ENCODE peak calls at places on chromosomes 3 and 15, in seven cellular contexts. B is PC-9, Y is GM23248, I is GM23338, T is SK-N-SH, Z is PC-3, F is MM.1S. E is an unnamed sample.

GRCh38 chr3:106913966-106914365 is 463.3 kb upstream of the CCDC54 start:
- DNase-seq in B (no peak), Y (no peak), I (peak; percentile 7), T (no peak), Z (no peak), F (no peak), E (peak; percentile 10)

GRCh38 chr3:10268930-10269329 is 20.7 kb downstream of the TATDN2 start:
- DNase-seq in B (no peak), Y (no peak), I (no peak), T (no peak), Z (no peak), F (no peak), E (no peak)

GRCh38 chr15:101169457-101170071 is 82.3 kb downstream of the CHSY1 start:
- DNase-seq in B (no peak), Y (peak; percentile 40), I (no peak), T (no peak), Z (peak; percentile 39), F (no peak), E (no peak)

GRCh38 chr3:125129512-125129962 is 73.7 kb upstream of the HEG1 start:
- DNase-seq in B (peak; percentile 81), Y (peak; percentile 99), I (no peak), T (no peak), Z (peak; percentile 79), F (no peak), E (no peak)

GRCh38 chr15:73633991-73634495 is 854 bp upstream of the NPTN start:
- DNase-seq in B (peak; percentile 93), Y (peak; percentile 97), I (no peak), T (no peak), Z (peak; percentile 98), F (no peak), E (no peak)

GRCh38 chr3:4398120-4398740 is 68.8 kb downstream of the SUMF1 start:
- DNase-seq in B (no peak), Y (peak; percentile 3), I (no peak), T (no peak), Z (no peak), F (no peak), E (no peak)

GRCh38 chr3:33694944-33695343 is 23.1 kb downstream of the CLASP2 start:
- DNase-seq in B (no peak), Y (no peak), I (no peak), T (no peak), Z (no peak), F (no peak), E (no peak)

GRCh38 chr15:31298707-31299172 is 27.9 kb upstream of the KLF13 start:
- DNase-seq in B (no peak), Y (no peak), I (no peak), T (no peak), Z (no peak), F (no peak), E (no peak)

GRCh38 chr3:2172561-2173171 is 74.0 kb downstream of the CNTN4 start:
- DNase-seq in B (no peak), Y (no peak), I (no peak), T (no peak), Z (no peak), F (no peak), E (no peak)

GRCh38 chr3:149701977-149702350 is 44.1 kb upstream of the WWTR1 start:
- DNase-seq in B (no peak), Y (no peak), I (no peak), T (no peak), Z (peak; percentile 42), F (no peak), E (no peak)

GRCh38 chr15:67690936-67691335 is 134.4 kb upstream of the SKOR1 start:
- DNase-seq in B (no peak), Y (peak; percentile 35), I (no peak), T (no peak), Z (peak; percentile 79), F (peak; percentile 22), E (no peak)

GRCh38 chr3:134937256-134938023 is 142.4 kb downstream of the EPHB1 start:
- DNase-seq in B (no peak), Y (no peak), I (peak; percentile 75), T (no peak), Z (no peak), F (no peak), E (peak; percentile 97)

GRCh38 chr3:151156618-151157216 is 46.3 kb downstream of the GPR171 start:
- DNase-seq in B (peak; percentile 50), Y (peak; percentile 67), I (peak; percentile 92), T (peak; percentile 53), Z (peak; percentile 88), F (peak; percentile 81), E (peak; percentile 85)

GRCh38 chr15:48963524-48964113 is at the start of gene SHC4:
- DNase-seq in B (peak; percentile 59), Y (peak; percentile 92), I (peak; percentile 80), T (peak; percentile 84), Z (peak; percentile 75), F (peak; percentile 20), E (peak; percentile 85)

GRCh38 chr15:73457334-73457733 is 14.4 kb downstream of the REC114 start:
- DNase-seq in B (no peak), Y (no peak), I (no peak), T (no peak), Z (no peak), F (no peak), E (no peak)

GRCh38 chr15:39581501-39582285 is 814 bp downstream of the THBS1 start:
- DNase-seq in B (peak; percentile 72), Y (peak; percentile 86), I (peak; percentile 73), T (peak; percentile 52), Z (peak; percentile 76), F (peak; percentile 16), E (peak; percentile 66)

GRCh38 chr15:96331942-96332853 is 1.7 kb downstream of the NR2F2 start:
- DNase-seq in B (no peak), Y (peak; percentile 84), I (peak; percentile 82), T (no peak), Z (peak; percentile 49), F (no peak), E (peak; percentile 59)

GRCh38 chr15:63029701-63030100 is 12.8 kb upstream of the TPM1 start:
- DNase-seq in B (no peak), Y (peak; percentile 26), I (no peak), T (no peak), Z (no peak), F (no peak), E (no peak)

GRCh38 chr3:188947401-188947982 is 224.3 kb upstream of the TPRG1 start:
- DNase-seq in B (peak; percentile 80), Y (peak; percentile 89), I (peak; percentile 94), T (peak; percentile 86), Z (peak; percentile 92), F (no peak), E (peak; percentile 96)

GRCh38 chr3:94115482-94115881 is 52.6 kb downstream of the NSUN3 start:
- DNase-seq in B (no peak), Y (peak; percentile 48), I (peak; percentile 50), T (peak; percentile 27), Z (peak; percentile 68), F (peak; percentile 27), E (peak; percentile 33)

GRCh38 chr3:64163019-64163754 is 62.1 kb downstream of the PRICKLE2 start:
- DNase-seq in B (no peak), Y (no peak), I (peak; percentile 35), T (no peak), Z (no peak), F (no peak), E (no peak)

GRCh38 chr3:177058647-177059046 is 138.6 kb downstream of the TBL1XR1 start:
- DNase-seq in B (no peak), Y (no peak), I (no peak), T (no peak), Z (no peak), F (no peak), E (no peak)
- H3F3A ChIP-seq in B (peaks cover 46% of the 10 kb centered on the region), Y (no peaks in the 10 kb centered on the region), I (no peaks in the 10 kb centered on the region), T (no peaks in the 10 kb centered on the region), Z (no peaks in the 10 kb centered on the region), F (peaks cover 53% of the 10 kb centered on the region), E (no peaks in the 10 kb centered on the region)

GRCh38 chr15:72200395-72201237 is 3.0 kb upstream of the GRAMD2A start:
- DNase-seq in B (no peak), Y (no peak), I (no peak), T (no peak), Z (no peak), F (no peak), E (no peak)
- H3F3A ChIP-seq in B (peaks cover 92% of the 10 kb centered on the region), Y (peaks cover 85% of the 10 kb centered on the region), I (peaks cover 75% of the 10 kb centered on the region), T (peaks cover 83% of the 10 kb centered on the region), Z (peaks cover 33% of the 10 kb centered on the region), F (peaks cover 42% of the 10 kb centered on the region), E (peaks cover 49% of the 10 kb centered on the region)

DNA sequence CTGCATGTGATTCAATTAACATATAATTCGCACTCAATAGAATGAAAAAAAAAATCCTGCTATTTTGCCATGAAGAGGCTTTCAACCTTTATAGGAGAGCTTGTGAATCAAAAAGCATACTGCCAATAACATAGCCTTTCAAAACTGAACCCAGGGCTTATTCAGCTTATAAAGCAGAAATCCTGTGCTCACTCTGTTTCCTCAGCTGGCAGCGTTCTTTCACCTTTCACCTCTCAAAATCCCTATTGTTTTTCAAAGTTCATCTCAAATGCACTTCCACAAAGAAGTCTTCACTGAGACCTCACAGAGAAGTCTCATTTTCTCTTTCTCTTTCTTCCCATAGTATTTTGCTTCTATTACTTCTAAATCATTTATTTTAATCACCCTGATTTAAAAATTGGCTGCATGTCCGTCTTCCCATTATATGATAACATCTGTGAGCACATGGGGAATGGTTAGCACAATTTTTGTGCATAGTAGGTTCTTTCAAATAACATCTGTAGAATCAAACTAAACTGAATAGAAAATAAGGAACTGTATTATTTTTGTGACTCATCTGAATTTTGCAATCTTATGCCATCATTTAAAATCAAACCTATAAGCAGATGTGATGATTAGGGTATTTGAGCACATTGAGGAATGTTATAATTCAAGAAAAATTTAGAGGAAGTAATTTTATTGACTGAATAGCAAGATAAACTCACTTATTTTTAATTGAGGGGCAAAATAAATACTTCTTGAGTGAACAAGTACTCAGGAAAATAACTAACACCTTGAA is 373.4 kb downstream of the NLGN1 start:
- DNase-seq in B (no peak), Y (peak; percentile 35), I (peak; percentile 32), T (no peak), Z (no peak), F (no peak), E (peak; percentile 39)
- H3F3A ChIP-seq in B (no peaks in the 10 kb centered on the region), Y (peaks cover 7% of the 10 kb centered on the region), I (no peaks in the 10 kb centered on the region), T (peaks cover 8% of the 10 kb centered on the region), Z (no peaks in the 10 kb centered on the region), F (no peaks in the 10 kb centered on the region), E (no peaks in the 10 kb centered on the region)

GRCh38 chr3:105835606-105836005 is 33.2 kb downstream of the CBLB start:
- DNase-seq in B (peak; percentile 88), Y (no peak), I (no peak), T (no peak), Z (peak; percentile 53), F (no peak), E (no peak)

GRCh38 chr3:105836533-105836932 is 32.3 kb downstream of the CBLB start:
- DNase-seq in B (no peak), Y (peak; percentile 91), I (no peak), T (no peak), Z (peak; percentile 89), F (no peak), E (no peak)

GRCh38 chr3:105837143-105837740 is 31.6 kb downstream of the CBLB start:
- DNase-seq in B (no peak), Y (no peak), I (no peak), T (no peak), Z (no peak), F (no peak), E (no peak)

GRCh38 chr3:105832618-105833017 is 36.2 kb downstream of the CBLB start:
- DNase-seq in B (no peak), Y (no peak), I (no peak), T (no peak), Z (no peak), F (no peak), E (no peak)

DNA sequence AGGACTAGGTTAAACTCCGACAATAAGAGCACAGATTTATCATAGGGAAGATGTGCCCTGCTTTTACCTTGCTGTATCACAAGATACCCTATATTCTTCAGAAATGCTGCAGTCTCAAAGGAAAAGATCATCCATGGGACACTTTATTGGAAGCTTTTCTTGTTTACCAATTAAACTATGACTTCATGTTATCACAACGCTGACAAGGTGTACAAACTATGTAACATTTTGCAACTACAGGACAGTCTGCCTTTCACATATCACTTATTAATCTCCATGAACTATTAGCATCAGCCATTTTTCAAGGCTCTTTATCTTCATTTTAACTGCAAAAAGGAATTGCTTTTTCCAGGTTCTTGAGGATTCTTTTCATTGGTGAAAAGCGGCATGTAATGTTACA is 34.0 kb downstream of the CBLB start:
- DNase-seq in B (no peak), Y (no peak), I (no peak), T (no peak), Z (peak; percentile 55), F (no peak), E (no peak)
- H3F3A ChIP-seq in B (peaks cover 6% of the 10 kb centered on the region), Y (peaks cover 63% of the 10 kb centered on the region), I (no peaks in the 10 kb centered on the region), T (no peaks in the 10 kb centered on the region), Z (no peaks in the 10 kb centered on the region), F (no peaks in the 10 kb centered on the region), E (no peaks in the 10 kb centered on the region)

E was measured in neural progenitor cell.